ENCODE peak calls at places on chromosome 7, in seven cellular contexts. I is vagina, A is uterus, W is ascending aorta, S is ovary, Q is sigmoid colon, K is prostate gland. V is an unnamed sample. For H3K4me1, the result is how much of the 10 kb centered on the place peaks cover.

GRCh38 chr7:3042861-3043489 is 692 bp downstream of the CARD11 start:
- DNase-seq in I (no peak), A (no peak), W (no peak), S (no peak), Q (no peak), K (no peak), V (no peak)

GRCh38 chr7:112362796-112363195 is 87.5 kb upstream of the IFRD1 start:
- DNase-seq in I (no peak), A (no peak), W (no peak), S (no peak), Q (no peak), K (no peak), V (no peak)

GRCh38 chr7:141362580-141363435 is 188.4 kb upstream of the AGK start:
- DNase-seq in I (no peak), A (no peak), W (no peak), S (no peak), Q (no peak), K (no peak), V (no peak)

GRCh38 chr7:107173691-107174406 is 5.0 kb downstream of the HBP1 start:
- DNase-seq in I (no peak), A (no peak), W (no peak), S (no peak), Q (no peak), K (no peak), V (no peak)

GRCh38 chr7:134313543-134313942 is 3.2 kb downstream of the SLC35B4 start:
- DNase-seq in I (no peak), A (no peak), W (no peak), S (no peak), Q (no peak), K (peak), V (no peak)

GRCh38 chr7:105439174-105439893 is 50.6 kb upstream of the SRPK2 start:
- DNase-seq in I (no peak), A (no peak), W (no peak), S (no peak), Q (no peak), K (peak), V (no peak)

GRCh38 chr7:18663321-18663720 is 167.8 kb downstream of the HDAC9 start:
- DNase-seq in I (no peak), A (no peak), W (no peak), S (no peak), Q (no peak), K (no peak), V (no peak)

GRCh38 chr7:47470567-47471357 is 111.1 kb downstream of the TNS3 start:
- DNase-seq in I (no peak), A (no peak), W (no peak), S (peak), Q (no peak), K (peak), V (no peak)

GRCh38 chr7:76294344-76295024 is 8.0 kb upstream of the HSPB1 start:
- DNase-seq in I (no peak), A (peak), W (peak), S (peak), Q (peak), K (peak), V (peak)

GRCh38 chr7:36129048-36129534 is 24.0 kb upstream of the EEPD1 start:
- DNase-seq in I (no peak), A (no peak), W (no peak), S (no peak), Q (no peak), K (peak), V (peak)

GRCh38 chr7:1235501-1236131 is 2.9 kb downstream of the UNCX start:
- DNase-seq in I (no peak), A (no peak), W (no peak), S (no peak), Q (no peak), K (no peak), V (peak)
- TF ChIP-seq CTCF in I (no peak), A (no peak), W (no peak), S (no peak), Q (no peak), K (no peak), V (no peak)

DNA sequence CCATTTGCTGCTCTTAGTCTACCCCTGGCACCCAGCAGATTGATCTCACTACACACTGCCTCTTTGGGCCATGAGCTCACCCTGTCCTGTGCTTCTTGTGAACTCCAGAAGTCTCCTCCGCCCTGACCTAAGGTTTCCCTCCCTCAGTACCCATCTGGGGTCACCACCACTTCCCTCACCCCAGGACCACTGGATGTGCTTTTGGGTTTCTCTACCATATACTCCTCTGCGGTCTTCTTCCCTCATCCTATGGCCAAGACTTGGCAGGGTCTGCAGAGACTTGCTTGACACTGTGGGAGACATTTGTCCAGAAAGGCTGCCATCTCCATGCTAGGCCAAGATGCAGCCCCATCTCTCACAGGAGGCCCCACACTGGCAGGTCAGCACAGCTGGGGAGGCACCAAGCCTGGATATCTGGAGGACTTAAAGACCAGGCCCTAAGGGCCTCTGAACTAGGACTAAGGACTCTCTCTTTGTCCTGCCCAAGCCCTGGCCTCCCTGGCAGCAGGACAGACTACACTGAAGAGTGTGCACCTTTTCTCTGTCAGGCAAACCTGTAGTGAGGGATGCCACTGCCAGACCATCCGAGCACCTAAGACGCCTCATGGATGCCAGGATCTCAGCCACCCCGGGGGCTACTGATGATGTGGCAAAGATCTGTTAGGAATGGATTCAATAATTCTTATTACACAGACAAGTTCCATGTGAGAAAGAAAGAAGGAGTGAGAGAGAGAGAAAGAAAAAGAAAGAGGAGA is 134.6 kb downstream of the ZNF467 start:
- DNase-seq in I (peak), A (no peak), W (no peak), S (no peak), Q (no peak), K (no peak), V (no peak)
- H3K4me1 ChIP-seq in I (under half), A (under half), W (under half), S (under half), Q (under half), K (under half), V (under half)

GRCh38 chr7:66950311-66950710 is 29.3 kb downstream of the TMEM248 start:
- DNase-seq in I (no peak), A (no peak), W (no peak), S (no peak), Q (no peak), K (no peak), V (no peak)

GRCh38 chr7:66953044-66953427 is 32.0 kb downstream of the TMEM248 start:
- DNase-seq in I (no peak), A (no peak), W (no peak), S (no peak), Q (no peak), K (no peak), V (no peak)

GRCh38 chr7:66948480-66949109 is 27.6 kb downstream of the TMEM248 start:
- DNase-seq in I (no peak), A (no peak), W (no peak), S (no peak), Q (no peak), K (no peak), V (no peak)

GRCh38 chr7:66952343-66953043 is 31.5 kb downstream of the TMEM248 start:
- DNase-seq in I (no peak), A (no peak), W (no peak), S (no peak), Q (no peak), K (no peak), V (no peak)

DNA sequence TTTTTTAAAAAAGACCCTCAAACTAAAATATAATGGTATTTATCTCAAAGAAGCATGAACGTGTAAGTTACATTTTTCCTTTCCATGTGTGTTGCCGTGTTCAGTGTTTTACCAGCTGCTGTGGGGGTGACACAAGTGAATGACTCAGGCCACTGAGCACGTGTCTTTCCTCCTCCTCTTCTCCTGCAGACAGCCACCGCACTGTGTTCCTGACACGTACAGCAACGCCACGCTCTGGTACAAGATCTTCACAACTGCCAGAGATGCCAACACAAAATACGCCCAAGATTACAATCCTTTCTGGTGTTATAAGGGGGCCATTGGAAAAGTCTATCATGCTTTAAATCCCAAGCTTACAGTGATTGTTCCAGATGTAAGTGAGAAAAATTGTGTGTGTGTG is 29.7 kb downstream of the TMEM248 start:
- DNase-seq in I (no peak), A (no peak), W (no peak), S (no peak), Q (no peak), K (no peak), V (no peak)
- TF ChIP-seq CTCF in I (no peak), A (no peak), W (no peak), S (no peak), Q (no peak), K (no peak), V (no peak)

GRCh38 chr7:100152404-100152803 is 3.7 kb downstream of the LAMTOR4 start:
- DNase-seq in I (no peak), A (no peak), W (no peak), S (no peak), Q (no peak), K (no peak), V (no peak)
- H3K4me1 ChIP-seq in I (under half), A (under half), W (under half), S (under half), Q (under half), K (under half), V (under half)

V was measured in kidney.